ENCODE peak calls at places on chromosome 15, in ten cellular contexts. A is fibroblast of the aortic adventitia; S is body of pancreas; B is activated CD4-positive, alpha-beta T cell treated with anti-CD3 and anti-CD28 coated beads for 4 hours; X is effector memory CD8-positive, alpha-beta T cell; I is stimulated activated CD4-positive, alpha-beta T cell treated with anti-CD3 and anti-CD28 coated beads, Interleukin-2, amount 100 ng/mL, for 24 hours; G is HCT116; E is ACHN; M is MV-4-11; W is T-cell. O is an unnamed sample.

GRCh38 chr15:47732243-47732642 is 14.9 kb downstream of the SEMA6D start:
- DNase-seq in A (no peak), S (no peak), B (no peak), X (no peak), I (no peak), G (no peak), E (no peak), M (no peak), W (no peak), O (no peak)

GRCh38 chr15:59556405-59556804 is 55.2 kb upstream of the GCNT3 start:
- DNase-seq in A (peak; percentile 60), S (no peak), B (no peak), X (no peak), I (no peak), G (no peak), E (no peak), M (no peak), W (no peak), O (no peak)

GRCh38 chr15:48177875-48178611 is at the start of gene MYEF2:
- DNase-seq in A (peak; percentile 46), S (peak; percentile 83), B (peak; percentile 54), X (peak; percentile 44), I (peak; percentile 65), G (no peak), E (peak; percentile 84), M (peak; percentile 59), W (peak; percentile 54), O (no peak)

GRCh38 chr15:88071141-88071540 is 185.4 kb downstream of the NTRK3 start:
- DNase-seq in A (no peak), S (no peak), B (no peak), X (no peak), I (no peak), G (no peak), E (no peak), M (no peak), W (no peak), O (no peak)

GRCh38 chr15:68364660-68365035 is 67.3 kb downstream of the ITGA11 start:
- DNase-seq in A (no peak), S (no peak), B (no peak), X (no peak), I (no peak), G (no peak), E (no peak), M (no peak), W (no peak), O (no peak)

GRCh38 chr15:98909968-98910885 is 97.4 kb downstream of the PGPEP1L start:
- DNase-seq in A (no peak), S (no peak), B (no peak), X (no peak), I (no peak), G (no peak), E (no peak), M (no peak), W (no peak), O (no peak)

GRCh38 chr15:90002428-90002844 is 1.3 kb downstream of the ZNF710 start:
- DNase-seq in A (peak; percentile 44), S (peak; percentile 53), B (no peak), X (peak; percentile 32), I (peak; percentile 44), G (no peak), E (peak; percentile 28), M (no peak), W (no peak), O (peak; percentile 43)

GRCh38 chr15:67505675-67506572 is 15.0 kb upstream of the C15orf61 start:
- DNase-seq in A (no peak), S (no peak), B (no peak), X (no peak), I (no peak), G (no peak), E (no peak), M (peak; percentile 87), W (no peak), O (peak; percentile 35)

GRCh38 chr15:81645470-81645869 is 271.5 kb upstream of the TMC3 start:
- DNase-seq in A (no peak), S (no peak), B (no peak), X (no peak), I (no peak), G (no peak), E (no peak), M (no peak), W (no peak), O (no peak)

GRCh38 chr15:74531144-74531811 is 9.7 kb upstream of the ARID3B start:
- DNase-seq in A (peak; percentile 59), S (no peak), B (no peak), X (no peak), I (no peak), G (no peak), E (peak; percentile 80), M (no peak), W (no peak), O (no peak)